ENCODE peak calls at places on chromosomes 6 and 20, in seven cellular contexts. One of them, this sample, is unnamed.

GRCh38 chr6:166736606-166737005 is 109.6 kb upstream of the RPS6KA2 start:
- DNase-seq in pancreas: no peak
- DNase-seq in thoracic aorta: no peak
- DNase-seq in stomach: no peak
- DNase-seq in CD4-positive, alpha-beta memory T cell: no peak
- DNase-seq in mesendoderm: peak; percentile 72
- DNase-seq in lower lobe of right lung: no peak
- DNase-seq in this sample: no peak

GRCh38 chr6:157008568-157008967 is 231.4 kb downstream of the ARID1B start:
- DNase-seq in CD4-positive, alpha-beta memory T cell: no peak
- DNase-seq in stomach: no peak
- DNase-seq in pancreas: no peak
- DNase-seq in lower lobe of right lung: no peak
- DNase-seq in mesendoderm: no peak
- DNase-seq in thoracic aorta: no peak
- DNase-seq in this sample: no peak

GRCh38 chr6:160188773-160189172 is 67.2 kb downstream of the SLC22A1 start:
- DNase-seq in stomach: no peak
- DNase-seq in lower lobe of right lung: no peak
- DNase-seq in thoracic aorta: no peak
- DNase-seq in mesendoderm: no peak
- DNase-seq in pancreas: no peak
- DNase-seq in CD4-positive, alpha-beta memory T cell: no peak
- DNase-seq in this sample: no peak

GRCh38 chr20:11980263-11980662 is 62.6 kb downstream of the BTBD3 start:
- DNase-seq in lower lobe of right lung: no peak
- DNase-seq in mesendoderm: no peak
- DNase-seq in stomach: no peak
- DNase-seq in thoracic aorta: no peak
- DNase-seq in CD4-positive, alpha-beta memory T cell: no peak
- DNase-seq in pancreas: no peak
- DNase-seq in this sample: no peak

GRCh38 chr6:168145747-168146596 is 67.0 kb upstream of the FRMD1 start:
- DNase-seq in CD4-positive, alpha-beta memory T cell: no peak
- DNase-seq in pancreas: no peak
- DNase-seq in mesendoderm: no peak
- DNase-seq in stomach: no peak
- DNase-seq in thoracic aorta: no peak
- DNase-seq in lower lobe of right lung: no peak
- DNase-seq in this sample: peak; percentile 85

GRCh38 chr20:46430921-46431712 is 24.7 kb upstream of the ELMO2 start:
- DNase-seq in pancreas: no peak
- DNase-seq in stomach: no peak
- DNase-seq in mesendoderm: no peak
- DNase-seq in lower lobe of right lung: no peak
- DNase-seq in thoracic aorta: no peak
- DNase-seq in CD4-positive, alpha-beta memory T cell: no peak
- DNase-seq in this sample: no peak

GRCh38 chr6:33207569-33208088 is 671 bp upstream of the RING1 start:
- DNase-seq in CD4-positive, alpha-beta memory T cell: no peak
- DNase-seq in lower lobe of right lung: peak; percentile 65
- DNase-seq in pancreas: peak; percentile 47
- DNase-seq in mesendoderm: no peak
- DNase-seq in thoracic aorta: no peak
- DNase-seq in stomach: peak; percentile 48
- DNase-seq in this sample: no peak

GRCh38 chr20:38321959-38322598 is 18.1 kb downstream of the BPI start:
- DNase-seq in CD4-positive, alpha-beta memory T cell: no peak
- DNase-seq in pancreas: no peak
- DNase-seq in mesendoderm: peak; percentile 55
- DNase-seq in lower lobe of right lung: no peak
- DNase-seq in stomach: no peak
- DNase-seq in thoracic aorta: no peak
- DNase-seq in this sample: no peak

GRCh38 chr6:144248470-144249301 is 36.4 kb upstream of the UTRN start:
- DNase-seq in stomach: no peak
- DNase-seq in mesendoderm: peak; percentile 47
- DNase-seq in lower lobe of right lung: no peak
- DNase-seq in thoracic aorta: no peak
- DNase-seq in CD4-positive, alpha-beta memory T cell: no peak
- DNase-seq in pancreas: no peak
- DNase-seq in this sample: no peak

DNA sequence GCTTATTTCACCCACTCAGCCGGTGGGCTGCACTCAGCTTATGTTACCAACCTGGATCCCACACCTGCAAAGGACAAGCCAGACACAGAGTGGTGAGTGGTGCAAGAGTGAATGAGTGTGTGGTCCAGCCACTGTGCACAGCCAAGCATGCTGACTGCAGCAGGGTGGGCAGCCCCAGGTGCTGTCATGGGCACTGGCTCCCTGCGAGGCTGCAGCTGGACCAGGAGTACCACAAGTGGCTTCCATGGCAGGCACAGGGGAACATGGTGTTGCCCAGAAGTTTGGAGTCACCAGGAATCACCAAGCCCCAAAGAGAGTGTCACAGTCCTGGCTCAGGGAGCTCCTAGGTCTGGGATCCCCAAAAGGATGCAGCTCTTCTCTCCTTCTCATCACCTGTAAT is 1093.4 kb downstream of the KHDRBS2 start:
- DNase-seq in CD4-positive, alpha-beta memory T cell: no peak
- DNase-seq in lower lobe of right lung: no peak
- DNase-seq in thoracic aorta: no peak
- DNase-seq in mesendoderm: no peak
- DNase-seq in pancreas: no peak
- DNase-seq in stomach: no peak
- DNase-seq in this sample: no peak
- H3K4me1 ChIP-seq in CD4-positive, alpha-beta memory T cell: no peaks in the 10 kb centered on the region
- H3K4me1 ChIP-seq in lower lobe of right lung: no peaks in the 10 kb centered on the region
- H3K4me1 ChIP-seq in thoracic aorta: no peaks in the 10 kb centered on the region
- H3K4me1 ChIP-seq in mesendoderm: no peaks in the 10 kb centered on the region
- H3K4me1 ChIP-seq in pancreas: no peaks in the 10 kb centered on the region
- H3K4me1 ChIP-seq in stomach: no peaks in the 10 kb centered on the region
- H3K4me1 ChIP-seq in this sample: no peaks in the 10 kb centered on the region

GRCh38 chr6:113591896-113592827 is 265.0 kb upstream of the MARCKS start:
- DNase-seq in stomach: no peak
- DNase-seq in pancreas: no peak
- DNase-seq in CD4-positive, alpha-beta memory T cell: no peak
- DNase-seq in mesendoderm: peak; percentile 69
- DNase-seq in thoracic aorta: no peak
- DNase-seq in lower lobe of right lung: no peak
- DNase-seq in this sample: no peak
- H3K4me1 ChIP-seq in stomach: peaks cover 23% of the 10 kb centered on the region
- H3K4me1 ChIP-seq in pancreas: peaks cover 21% of the 10 kb centered on the region
- H3K4me1 ChIP-seq in CD4-positive, alpha-beta memory T cell: no peaks in the 10 kb centered on the region
- H3K4me1 ChIP-seq in mesendoderm: no peaks in the 10 kb centered on the region
- H3K4me1 ChIP-seq in thoracic aorta: peaks cover 15% of the 10 kb centered on the region
- H3K4me1 ChIP-seq in lower lobe of right lung: no peaks in the 10 kb centered on the region
- H3K4me1 ChIP-seq in this sample: peaks cover 20% of the 10 kb centered on the region

GRCh38 chr6:17874753-17875152 is 112.7 kb downstream of the KIF13A start:
- DNase-seq in CD4-positive, alpha-beta memory T cell: no peak
- DNase-seq in lower lobe of right lung: no peak
- DNase-seq in pancreas: no peak
- DNase-seq in thoracic aorta: no peak
- DNase-seq in stomach: no peak
- DNase-seq in mesendoderm: no peak
- DNase-seq in this sample: no peak

GRCh38 chr6:17871169-17871479 is 116.3 kb downstream of the KIF13A start:
- DNase-seq in stomach: no peak
- DNase-seq in pancreas: no peak
- DNase-seq in mesendoderm: no peak
- DNase-seq in CD4-positive, alpha-beta memory T cell: no peak
- DNase-seq in lower lobe of right lung: no peak
- DNase-seq in thoracic aorta: no peak
- DNase-seq in this sample: no peak

GRCh38 chr6:17870302-17871168 is 116.9 kb downstream of the KIF13A start:
- DNase-seq in thoracic aorta: no peak
- DNase-seq in pancreas: no peak
- DNase-seq in lower lobe of right lung: no peak
- DNase-seq in CD4-positive, alpha-beta memory T cell: no peak
- DNase-seq in stomach: no peak
- DNase-seq in mesendoderm: no peak
- DNase-seq in this sample: no peak

GRCh38 chr6:17871836-17872235 is 115.6 kb downstream of the KIF13A start:
- DNase-seq in thoracic aorta: no peak
- DNase-seq in lower lobe of right lung: no peak
- DNase-seq in stomach: no peak
- DNase-seq in CD4-positive, alpha-beta memory T cell: no peak
- DNase-seq in pancreas: no peak
- DNase-seq in mesendoderm: no peak
- DNase-seq in this sample: no peak

DNA sequence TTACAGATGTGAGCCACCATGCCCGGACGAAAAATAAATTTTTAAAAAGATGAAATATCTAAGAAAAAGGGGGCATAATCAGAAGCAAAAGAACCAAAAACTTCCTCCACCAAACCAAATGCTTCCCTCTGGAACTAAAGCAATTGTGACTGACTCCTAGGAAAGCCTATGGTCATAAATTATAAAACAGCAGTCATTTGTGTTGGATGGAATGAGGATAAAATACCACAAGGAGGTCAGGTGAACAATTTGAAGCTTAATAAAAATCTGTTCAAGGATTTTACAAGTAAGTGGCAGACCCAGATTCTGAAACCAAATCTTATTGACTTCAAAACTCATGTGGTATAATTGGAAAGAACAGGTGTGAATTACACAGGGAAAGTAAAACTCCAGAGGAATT is 114.5 kb downstream of the KIF13A start:
- DNase-seq in pancreas: no peak
- DNase-seq in thoracic aorta: no peak
- DNase-seq in CD4-positive, alpha-beta memory T cell: no peak
- DNase-seq in mesendoderm: no peak
- DNase-seq in stomach: no peak
- DNase-seq in lower lobe of right lung: no peak
- DNase-seq in this sample: no peak
- H3K4me1 ChIP-seq in pancreas: peaks cover 7% of the 10 kb centered on the region
- H3K4me1 ChIP-seq in thoracic aorta: peaks cover 55% of the 10 kb centered on the region
- H3K4me1 ChIP-seq in CD4-positive, alpha-beta memory T cell: no peaks in the 10 kb centered on the region
- H3K4me1 ChIP-seq in mesendoderm: no peaks in the 10 kb centered on the region
- H3K4me1 ChIP-seq in stomach: peaks cover 14% of the 10 kb centered on the region
- H3K4me1 ChIP-seq in lower lobe of right lung: peaks cover 33% of the 10 kb centered on the region
- H3K4me1 ChIP-seq in this sample: peaks cover 24% of the 10 kb centered on the region

GRCh38 chr20:4808872-4809271 is 87.2 kb downstream of the PRND start:
- DNase-seq in mesendoderm: no peak
- DNase-seq in CD4-positive, alpha-beta memory T cell: no peak
- DNase-seq in stomach: no peak
- DNase-seq in lower lobe of right lung: no peak
- DNase-seq in thoracic aorta: no peak
- DNase-seq in pancreas: no peak
- DNase-seq in this sample: no peak
- H3K4me1 ChIP-seq in mesendoderm: no peaks in the 10 kb centered on the region
- H3K4me1 ChIP-seq in CD4-positive, alpha-beta memory T cell: peaks cover 67% of the 10 kb centered on the region
- H3K4me1 ChIP-seq in stomach: peaks cover 6% of the 10 kb centered on the region
- H3K4me1 ChIP-seq in lower lobe of right lung: peaks cover 76% of the 10 kb centered on the region
- H3K4me1 ChIP-seq in thoracic aorta: no peaks in the 10 kb centered on the region
- H3K4me1 ChIP-seq in pancreas: no peaks in the 10 kb centered on the region
- H3K4me1 ChIP-seq in this sample: peaks cover 12% of the 10 kb centered on the region

GRCh38 chr6:3229566-3230274 is 2.3 kb upstream of the TUBB2B start:
- DNase-seq in CD4-positive, alpha-beta memory T cell: peak; percentile 32
- DNase-seq in mesendoderm: peak; percentile 79
- DNase-seq in lower lobe of right lung: no peak
- DNase-seq in thoracic aorta: no peak
- DNase-seq in stomach: no peak
- DNase-seq in pancreas: no peak
- DNase-seq in this sample: no peak
- H3K4me1 ChIP-seq in CD4-positive, alpha-beta memory T cell: peaks cover 57% of the 10 kb centered on the region
- H3K4me1 ChIP-seq in mesendoderm: no peaks in the 10 kb centered on the region
- H3K4me1 ChIP-seq in lower lobe of right lung: peaks cover 58% of the 10 kb centered on the region
- H3K4me1 ChIP-seq in thoracic aorta: peaks cover 57% of the 10 kb centered on the region
- H3K4me1 ChIP-seq in stomach: peaks cover 40% of the 10 kb centered on the region
- H3K4me1 ChIP-seq in pancreas: peaks cover 3% of the 10 kb centered on the region
- H3K4me1 ChIP-seq in this sample: peaks cover 61% of the 10 kb centered on the region

GRCh38 chr20:64052987-64053840 is 3.8 kb upstream of the SOX18 start:
- DNase-seq in CD4-positive, alpha-beta memory T cell: no peak
- DNase-seq in lower lobe of right lung: no peak
- DNase-seq in mesendoderm: no peak
- DNase-seq in pancreas: no peak
- DNase-seq in thoracic aorta: no peak
- DNase-seq in stomach: no peak
- DNase-seq in this sample: no peak
- H3K4me1 ChIP-seq in CD4-positive, alpha-beta memory T cell: peaks cover 22% of the 10 kb centered on the region
- H3K4me1 ChIP-seq in lower lobe of right lung: peaks cover 47% of the 10 kb centered on the region
- H3K4me1 ChIP-seq in mesendoderm: peaks cover 11% of the 10 kb centered on the region
- H3K4me1 ChIP-seq in pancreas: no peaks in the 10 kb centered on the region
- H3K4me1 ChIP-seq in thoracic aorta: peaks cover 10% of the 10 kb centered on the region
- H3K4me1 ChIP-seq in stomach: peaks cover 20% of the 10 kb centered on the region
- H3K4me1 ChIP-seq in this sample: peaks cover 30% of the 10 kb centered on the region

GRCh38 chr20:34370062-34370461 is 7.0 kb downstream of the ITCH start:
- DNase-seq in lower lobe of right lung: no peak
- DNase-seq in mesendoderm: no peak
- DNase-seq in thoracic aorta: no peak
- DNase-seq in CD4-positive, alpha-beta memory T cell: no peak
- DNase-seq in stomach: no peak
- DNase-seq in pancreas: no peak
- DNase-seq in this sample: no peak
- H3K4me1 ChIP-seq in lower lobe of right lung: peaks cover 37% of the 10 kb centered on the region
- H3K4me1 ChIP-seq in mesendoderm: peaks cover 5% of the 10 kb centered on the region
- H3K4me1 ChIP-seq in thoracic aorta: peaks cover 39% of the 10 kb centered on the region
- H3K4me1 ChIP-seq in CD4-positive, alpha-beta memory T cell: peaks cover 42% of the 10 kb centered on the region
- H3K4me1 ChIP-seq in stomach: peaks cover 14% of the 10 kb centered on the region
- H3K4me1 ChIP-seq in pancreas: peaks cover 25% of the 10 kb centered on the region
- H3K4me1 ChIP-seq in this sample: peaks cover 49% of the 10 kb centered on the region

DNA sequence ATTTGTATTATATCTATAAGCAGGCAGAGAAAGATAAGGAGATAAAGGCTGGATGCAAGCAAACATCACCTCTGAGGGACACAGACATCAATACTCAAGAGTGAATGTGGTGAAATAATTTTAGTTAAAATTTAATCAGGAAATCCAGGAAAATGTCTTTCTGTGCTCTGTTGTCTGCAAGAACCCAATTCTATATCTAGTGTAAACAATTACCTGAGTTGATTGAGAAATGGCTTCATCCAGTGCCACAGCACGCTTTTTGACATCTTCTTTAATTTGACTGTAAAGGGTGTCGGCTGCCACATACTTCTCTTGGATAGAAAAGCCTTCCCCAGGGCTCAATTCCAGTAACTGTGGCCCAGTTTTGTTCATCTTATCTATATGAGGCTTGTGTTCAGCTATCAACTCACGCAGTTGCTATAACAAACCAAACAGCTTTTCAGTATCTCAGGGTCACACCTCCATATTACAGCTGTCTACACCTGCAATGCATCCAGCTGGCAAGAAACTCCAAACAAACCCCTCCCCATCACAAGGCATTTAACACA is 131.6 kb downstream of the DST start:
- DNase-seq in lower lobe of right lung: no peak
- DNase-seq in mesendoderm: peak; percentile 9
- DNase-seq in thoracic aorta: no peak
- DNase-seq in CD4-positive, alpha-beta memory T cell: no peak
- DNase-seq in pancreas: peak; percentile 69
- DNase-seq in stomach: no peak
- DNase-seq in this sample: no peak
- H3K4me1 ChIP-seq in lower lobe of right lung: peaks cover 18% of the 10 kb centered on the region
- H3K4me1 ChIP-seq in mesendoderm: no peaks in the 10 kb centered on the region
- H3K4me1 ChIP-seq in thoracic aorta: peaks cover 70% of the 10 kb centered on the region
- H3K4me1 ChIP-seq in CD4-positive, alpha-beta memory T cell: no peaks in the 10 kb centered on the region
- H3K4me1 ChIP-seq in pancreas: peaks cover 41% of the 10 kb centered on the region
- H3K4me1 ChIP-seq in stomach: peaks cover 5% of the 10 kb centered on the region
- H3K4me1 ChIP-seq in this sample: peaks cover 94% of the 10 kb centered on the region

GRCh38 chr20:57005146-57005933 is 261.1 kb downstream of the BMP7 start:
- DNase-seq in CD4-positive, alpha-beta memory T cell: no peak
- DNase-seq in stomach: no peak
- DNase-seq in pancreas: no peak
- DNase-seq in thoracic aorta: no peak
- DNase-seq in lower lobe of right lung: no peak
- DNase-seq in mesendoderm: no peak
- DNase-seq in this sample: no peak
- H3K4me1 ChIP-seq in CD4-positive, alpha-beta memory T cell: no peaks in the 10 kb centered on the region
- H3K4me1 ChIP-seq in stomach: no peaks in the 10 kb centered on the region
- H3K4me1 ChIP-seq in pancreas: no peaks in the 10 kb centered on the region
- H3K4me1 ChIP-seq in thoracic aorta: no peaks in the 10 kb centered on the region
- H3K4me1 ChIP-seq in lower lobe of right lung: no peaks in the 10 kb centered on the region
- H3K4me1 ChIP-seq in mesendoderm: peaks cover 2% of the 10 kb centered on the region
- H3K4me1 ChIP-seq in this sample: peaks cover 23% of the 10 kb centered on the region

GRCh38 chr6:138959521-138959920 is 28.5 kb downstream of the REPS1 start:
- DNase-seq in mesendoderm: no peak
- DNase-seq in CD4-positive, alpha-beta memory T cell: no peak
- DNase-seq in thoracic aorta: no peak
- DNase-seq in pancreas: no peak
- DNase-seq in stomach: no peak
- DNase-seq in lower lobe of right lung: no peak
- DNase-seq in this sample: no peak
- H3K4me1 ChIP-seq in mesendoderm: no peaks in the 10 kb centered on the region
- H3K4me1 ChIP-seq in CD4-positive, alpha-beta memory T cell: peaks cover 38% of the 10 kb centered on the region
- H3K4me1 ChIP-seq in thoracic aorta: peaks cover 22% of the 10 kb centered on the region
- H3K4me1 ChIP-seq in pancreas: peaks cover 24% of the 10 kb centered on the region
- H3K4me1 ChIP-seq in stomach: peaks cover 15% of the 10 kb centered on the region
- H3K4me1 ChIP-seq in lower lobe of right lung: peaks cover 34% of the 10 kb centered on the region
- H3K4me1 ChIP-seq in this sample: peaks cover 33% of the 10 kb centered on the region

This sample was measured in esophagus muscularis mucosa.